ENCODE peak calls at places on chromosomes 12 and 14, in ten cellular contexts. B is CD8-positive, alpha-beta memory T cell; R is neuronal stem cell; C is mammary epithelial cell; Z is PC-3; E is GM23338; J is right cardiac atrium; L is right atrium auricular region; I is Peyer's patch; K is fibroblast of lung. F is an unnamed sample. For H3K4me1, the result is how much of the 10 kb centered on the place peaks cover.

GRCh38 chr14:35384386-35385041 is 20.0 kb downstream of the NFKBIA start:
- DNase-seq in I (peak), E (no peak), Z (no peak), L (peak), J (peak), B (no peak), R (no peak), C (no peak), K (peak), F (no peak)

GRCh38 chr14:75399819-75400678 is 27.8 kb upstream of the JDP2 start:
- DNase-seq in B (no peak), R (no peak), E (no peak), Z (peak), I (peak), K (peak), L (peak), C (peak), J (peak), F (peak)

GRCh38 chr14:103033744-103034143 is 23.6 kb downstream of the CDC42BPB start:
- DNase-seq in I (peak), B (no peak), J (no peak), C (no peak), E (no peak), L (no peak), K (no peak), R (no peak), Z (peak), F (no peak)

GRCh38 chr14:98578204-98578603 is 693.8 kb downstream of the BCL11B start:
- DNase-seq in B (no peak), Z (peak), I (no peak), R (no peak), C (peak), E (no peak), K (no peak), L (no peak), J (no peak), F (no peak)

GRCh38 chr14:60064491-60065072 is 27.1 kb upstream of the PCNX4 start:
- DNase-seq in E (peak), K (peak), C (peak), I (no peak), R (no peak), J (no peak), B (no peak), L (no peak), Z (peak), F (no peak)

GRCh38 chr12:122121341-122122192 is 43.0 kb downstream of the MLXIP start:
- DNase-seq in C (no peak), I (peak), Z (no peak), L (no peak), K (no peak), B (no peak), R (no peak), E (no peak), J (no peak), F (no peak)

GRCh38 chr12:81229718-81230117 is 151.8 kb downstream of the ACSS3 start:
- DNase-seq in Z (no peak), C (no peak), I (no peak), L (no peak), K (no peak), B (no peak), R (no peak), J (no peak), E (no peak), F (no peak)

GRCh38 chr14:64937176-64937820 is 5.2 kb downstream of the GPX2 start:
- DNase-seq in K (no peak), J (no peak), Z (no peak), R (no peak), E (no peak), B (no peak), I (no peak), L (no peak), C (no peak), F (no peak)

GRCh38 chr14:83913466-83913865 is 1616.5 kb upstream of the FLRT2 start:
- DNase-seq in L (no peak), K (peak), I (no peak), R (no peak), J (no peak), Z (peak), C (no peak), E (no peak), B (no peak), F (no peak)

GRCh38 chr12:106863185-106863584 is 88.7 kb downstream of the RIC8B start:
- DNase-seq in E (no peak), Z (no peak), I (no peak), K (peak), L (no peak), J (no peak), B (no peak), R (no peak), C (no peak), F (no peak)

GRCh38 chr12:101939306-101939705 is 61.9 kb downstream of the DRAM1 start:
- DNase-seq in E (no peak), C (no peak), K (no peak), Z (no peak), B (no peak), L (no peak), J (peak), I (no peak), R (no peak), F (no peak)
- H3K4me1 ChIP-seq in E (under half), C (under half), K (under half), Z (under half), B (under half), L (under half), J (under half), I (under half), R (under half), F (under half)

GRCh38 chr14:105028251-105028927 is 7.5 kb upstream of the CDCA4 start:
- DNase-seq in K (no peak), B (no peak), R (no peak), E (no peak), J (no peak), I (no peak), C (no peak), Z (peak), L (no peak), F (no peak)
- H3K4me3 ChIP-seq in K (no peak), B (no peak), R (no peak), E (no peak), J (no peak), I (no peak), C (no peak), Z (no peak), L (no peak), F (no peak)

GRCh38 chr14:99753225-99754140 is 39.7 kb upstream of the EML1 start:
- DNase-seq in Z (no peak), J (no peak), E (peak), I (peak), C (no peak), L (no peak), K (no peak), R (no peak), B (no peak), F (no peak)
- H3K4me1 ChIP-seq in Z (half or more), J (under half), E (under half), I (half or more), C (under half), L (half or more), K (half or more), R (under half), B (under half), F (under half)

GRCh38 chr12:120847392-120848157 is 56.6 kb downstream of the SPPL3 start:
- DNase-seq in C (no peak), Z (peak), K (no peak), L (no peak), B (no peak), J (no peak), I (no peak), R (no peak), E (no peak), F (no peak)

GRCh38 chr12:120846721-120847120 is 57.4 kb downstream of the SPPL3 start:
- DNase-seq in L (no peak), E (no peak), K (no peak), Z (peak), R (no peak), I (no peak), B (no peak), C (no peak), J (no peak), F (no peak)

GRCh38 chr12:120851444-120851843 is 52.7 kb downstream of the SPPL3 start:
- DNase-seq in K (no peak), L (no peak), E (no peak), Z (no peak), B (no peak), I (no peak), C (no peak), R (no peak), J (no peak), F (no peak)

GRCh38 chr12:120851939-120852338 is 52.2 kb downstream of the SPPL3 start:
- DNase-seq in Z (no peak), C (no peak), E (no peak), B (no peak), K (no peak), L (no peak), R (no peak), I (no peak), J (no peak), F (no peak)

GRCh38 chr12:120849765-120850164 is 54.4 kb downstream of the SPPL3 start:
- DNase-seq in I (no peak), B (no peak), Z (peak), K (no peak), R (no peak), E (no peak), L (no peak), J (no peak), C (peak), F (no peak)
- H3K4me3 ChIP-seq in I (no peak), B (no peak), Z (peak), K (no peak), R (no peak), E (no peak), L (no peak), J (no peak), C (no peak), F (no peak)